ENCODE peak calls at places on chromosomes 6 and 20, in nine cellular contexts. One of them, this sample, is unnamed.
A peak's percentile ranks its signal among the peaks of the same experiment; 100 is the strongest.

GRCh38 chr20:5928831-5929715 is 21.3 kb downstream of the TRMT6 start:
- DNase-seq in sigmoid colon: no peak
- DNase-seq in NB4: no peak
- DNase-seq in heart left ventricle: no peak
- DNase-seq in heart right ventricle: no peak
- DNase-seq in GM10248: no peak
- DNase-seq in fibroblast of lung: no peak
- DNase-seq in thoracic aorta: no peak
- DNase-seq in left lung: no peak
- DNase-seq in this sample: no peak

GRCh38 chr6:6351626-6352025 is 31.2 kb upstream of the F13A1 start:
- DNase-seq in fibroblast of lung: no peak
- DNase-seq in sigmoid colon: no peak
- DNase-seq in GM10248: no peak
- DNase-seq in thoracic aorta: no peak
- DNase-seq in heart right ventricle: no peak
- DNase-seq in left lung: no peak
- DNase-seq in heart left ventricle: no peak
- DNase-seq in NB4: no peak
- DNase-seq in this sample: no peak

GRCh38 chr6:165584541-165584940 is 78.5 kb downstream of the PDE10A start:
- DNase-seq in NB4: no peak
- DNase-seq in heart right ventricle: no peak
- DNase-seq in heart left ventricle: no peak
- DNase-seq in thoracic aorta: no peak
- DNase-seq in GM10248: no peak
- DNase-seq in left lung: no peak
- DNase-seq in fibroblast of lung: no peak
- DNase-seq in sigmoid colon: no peak
- DNase-seq in this sample: no peak

GRCh38 chr6:123888779-123889513 is 85.3 kb downstream of the NKAIN2 start:
- DNase-seq in fibroblast of lung: no peak
- DNase-seq in thoracic aorta: no peak
- DNase-seq in GM10248: no peak
- DNase-seq in heart right ventricle: no peak
- DNase-seq in heart left ventricle: no peak
- DNase-seq in sigmoid colon: no peak
- DNase-seq in left lung: no peak
- DNase-seq in NB4: no peak
- DNase-seq in this sample: no peak

GRCh38 chr20:24813936-24814335 is 135.1 kb upstream of the CST7 start:
- DNase-seq in sigmoid colon: no peak
- DNase-seq in left lung: no peak
- DNase-seq in heart left ventricle: no peak
- DNase-seq in thoracic aorta: no peak
- DNase-seq in NB4: no peak
- DNase-seq in fibroblast of lung: no peak
- DNase-seq in GM10248: no peak
- DNase-seq in heart right ventricle: no peak
- DNase-seq in this sample: no peak

GRCh38 chr20:62272200-62272599 is 30.6 kb upstream of the ADRM1 start:
- DNase-seq in thoracic aorta: no peak
- DNase-seq in sigmoid colon: no peak
- DNase-seq in NB4: no peak
- DNase-seq in GM10248: no peak
- DNase-seq in left lung: no peak
- DNase-seq in heart left ventricle: no peak
- DNase-seq in fibroblast of lung: no peak
- DNase-seq in heart right ventricle: no peak
- DNase-seq in this sample: no peak

GRCh38 chr6:127013865-127014264 is 104.6 kb upstream of the RSPO3 start:
- DNase-seq in sigmoid colon: no peak
- DNase-seq in GM10248: no peak
- DNase-seq in heart left ventricle: no peak
- DNase-seq in fibroblast of lung: no peak
- DNase-seq in left lung: no peak
- DNase-seq in heart right ventricle: no peak
- DNase-seq in thoracic aorta: no peak
- DNase-seq in NB4: no peak
- DNase-seq in this sample: peak; percentile 38

GRCh38 chr6:131555992-131556391 is 17.0 kb upstream of the ARG1 start:
- DNase-seq in heart right ventricle: no peak
- DNase-seq in left lung: no peak
- DNase-seq in GM10248: no peak
- DNase-seq in NB4: no peak
- DNase-seq in thoracic aorta: no peak
- DNase-seq in heart left ventricle: no peak
- DNase-seq in fibroblast of lung: no peak
- DNase-seq in sigmoid colon: no peak
- DNase-seq in this sample: no peak

GRCh38 chr20:5626603-5627002 is 123.6 kb upstream of the SHLD1 start:
- DNase-seq in heart left ventricle: no peak
- DNase-seq in NB4: no peak
- DNase-seq in sigmoid colon: no peak
- DNase-seq in GM10248: no peak
- DNase-seq in fibroblast of lung: no peak
- DNase-seq in left lung: no peak
- DNase-seq in thoracic aorta: no peak
- DNase-seq in heart right ventricle: no peak
- DNase-seq in this sample: no peak

GRCh38 chr6:48199502-48199901 is 88.5 kb upstream of the PTCHD4 start:
- DNase-seq in heart left ventricle: no peak
- DNase-seq in thoracic aorta: no peak
- DNase-seq in GM10248: no peak
- DNase-seq in fibroblast of lung: no peak
- DNase-seq in left lung: no peak
- DNase-seq in heart right ventricle: no peak
- DNase-seq in NB4: no peak
- DNase-seq in sigmoid colon: no peak
- DNase-seq in this sample: no peak

GRCh38 chr6:26223677-26224546 is 136.7 kb downstream of the HFE start:
- DNase-seq in fibroblast of lung: peak; percentile 98
- DNase-seq in heart left ventricle: peak; percentile 71
- DNase-seq in NB4: peak; percentile 72
- DNase-seq in left lung: peak; percentile 66
- DNase-seq in GM10248: peak; percentile 58
- DNase-seq in sigmoid colon: peak; percentile 89
- DNase-seq in thoracic aorta: no peak
- DNase-seq in heart right ventricle: peak; percentile 72
- DNase-seq in this sample: peak; percentile 97

GRCh38 chr6:66838764-66839163 is 1131.7 kb upstream of the EYS start:
- DNase-seq in GM10248: no peak
- DNase-seq in fibroblast of lung: no peak
- DNase-seq in NB4: no peak
- DNase-seq in thoracic aorta: no peak
- DNase-seq in sigmoid colon: no peak
- DNase-seq in heart left ventricle: no peak
- DNase-seq in left lung: no peak
- DNase-seq in heart right ventricle: no peak
- DNase-seq in this sample: no peak

GRCh38 chr6:146546440-146546839 is 2.8 kb downstream of the RAB32 start:
- DNase-seq in GM10248: no peak
- DNase-seq in fibroblast of lung: peak; percentile 92
- DNase-seq in sigmoid colon: no peak
- DNase-seq in heart left ventricle: no peak
- DNase-seq in heart right ventricle: no peak
- DNase-seq in left lung: no peak
- DNase-seq in NB4: peak; percentile 38
- DNase-seq in thoracic aorta: no peak
- DNase-seq in this sample: peak; percentile 70

GRCh38 chr20:46348972-46349741 is 40.9 kb upstream of the CDH22 start:
- DNase-seq in heart left ventricle: peak; percentile 41
- DNase-seq in thoracic aorta: no peak
- DNase-seq in heart right ventricle: peak; percentile 49
- DNase-seq in fibroblast of lung: no peak
- DNase-seq in left lung: no peak
- DNase-seq in sigmoid colon: no peak
- DNase-seq in NB4: peak; percentile 69
- DNase-seq in GM10248: peak; percentile 75
- DNase-seq in this sample: no peak

GRCh38 chr6:131694832-131695426 is 6.3 kb downstream of the OR2A4 start:
- DNase-seq in GM10248: peak; percentile 62
- DNase-seq in fibroblast of lung: peak; percentile 58
- DNase-seq in NB4: peak; percentile 63
- DNase-seq in left lung: no peak
- DNase-seq in heart right ventricle: peak; percentile 54
- DNase-seq in heart left ventricle: peak; percentile 36
- DNase-seq in thoracic aorta: no peak
- DNase-seq in sigmoid colon: no peak
- DNase-seq in this sample: no peak

GRCh38 chr20:47204008-47204745 is 152.3 kb downstream of the ZMYND8 start:
- DNase-seq in thoracic aorta: no peak
- DNase-seq in GM10248: no peak
- DNase-seq in NB4: no peak
- DNase-seq in heart right ventricle: no peak
- DNase-seq in heart left ventricle: no peak
- DNase-seq in sigmoid colon: no peak
- DNase-seq in fibroblast of lung: peak; percentile 72
- DNase-seq in left lung: no peak
- DNase-seq in this sample: no peak

GRCh38 chr6:108850669-108851467 is 2.6 kb downstream of the ARMC2 start:
- DNase-seq in fibroblast of lung: no peak
- DNase-seq in thoracic aorta: no peak
- DNase-seq in heart right ventricle: peak; percentile 70
- DNase-seq in heart left ventricle: peak; percentile 76
- DNase-seq in NB4: no peak
- DNase-seq in sigmoid colon: no peak
- DNase-seq in GM10248: no peak
- DNase-seq in left lung: peak; percentile 68
- DNase-seq in this sample: no peak

GRCh38 chr6:10558575-10558974 is 37.4 kb downstream of the GCNT2 start:
- DNase-seq in GM10248: no peak
- DNase-seq in thoracic aorta: no peak
- DNase-seq in NB4: no peak
- DNase-seq in heart left ventricle: peak; percentile 43
- DNase-seq in sigmoid colon: peak; percentile 71
- DNase-seq in left lung: no peak
- DNase-seq in fibroblast of lung: no peak
- DNase-seq in heart right ventricle: peak; percentile 43
- DNase-seq in this sample: no peak

GRCh38 chr20:61733891-61734732 is 331.6 kb downstream of the TAF4 start:
- DNase-seq in heart left ventricle: no peak
- DNase-seq in GM10248: no peak
- DNase-seq in heart right ventricle: no peak
- DNase-seq in thoracic aorta: no peak
- DNase-seq in fibroblast of lung: no peak
- DNase-seq in sigmoid colon: no peak
- DNase-seq in NB4: no peak
- DNase-seq in left lung: no peak
- DNase-seq in this sample: no peak

GRCh38 chr20:51767867-51768758 is at the start of gene ATP9A:
- DNase-seq in fibroblast of lung: peak; percentile 48
- DNase-seq in heart right ventricle: peak; percentile 27
- DNase-seq in GM10248: no peak
- DNase-seq in thoracic aorta: no peak
- DNase-seq in left lung: no peak
- DNase-seq in NB4: no peak
- DNase-seq in sigmoid colon: peak; percentile 69
- DNase-seq in heart left ventricle: peak; percentile 34
- DNase-seq in this sample: no peak
- TF ChIP-seq CTCF in fibroblast of lung: no peak
- TF ChIP-seq CTCF in heart right ventricle: no peak
- TF ChIP-seq CTCF in GM10248: no peak
- TF ChIP-seq CTCF in thoracic aorta: peak; percentile 7
- TF ChIP-seq CTCF in left lung: no peak
- TF ChIP-seq CTCF in NB4: no peak
- TF ChIP-seq CTCF in sigmoid colon: no peak
- TF ChIP-seq CTCF in heart left ventricle: no peak
- TF ChIP-seq CTCF in this sample: no peak

GRCh38 chr6:138277835-138278234 is 59.5 kb upstream of the PBOV1 start:
- DNase-seq in fibroblast of lung: no peak
- DNase-seq in sigmoid colon: no peak
- DNase-seq in thoracic aorta: no peak
- DNase-seq in heart right ventricle: no peak
- DNase-seq in heart left ventricle: no peak
- DNase-seq in left lung: no peak
- DNase-seq in GM10248: no peak
- DNase-seq in NB4: no peak
- DNase-seq in this sample: no peak
- TF ChIP-seq CTCF in fibroblast of lung: no peak
- TF ChIP-seq CTCF in sigmoid colon: no peak
- TF ChIP-seq CTCF in thoracic aorta: no peak
- TF ChIP-seq CTCF in heart right ventricle: no peak
- TF ChIP-seq CTCF in heart left ventricle: no peak
- TF ChIP-seq CTCF in left lung: no peak
- TF ChIP-seq CTCF in GM10248: no peak
- TF ChIP-seq CTCF in NB4: no peak
- TF ChIP-seq CTCF in this sample: no peak

DNA sequence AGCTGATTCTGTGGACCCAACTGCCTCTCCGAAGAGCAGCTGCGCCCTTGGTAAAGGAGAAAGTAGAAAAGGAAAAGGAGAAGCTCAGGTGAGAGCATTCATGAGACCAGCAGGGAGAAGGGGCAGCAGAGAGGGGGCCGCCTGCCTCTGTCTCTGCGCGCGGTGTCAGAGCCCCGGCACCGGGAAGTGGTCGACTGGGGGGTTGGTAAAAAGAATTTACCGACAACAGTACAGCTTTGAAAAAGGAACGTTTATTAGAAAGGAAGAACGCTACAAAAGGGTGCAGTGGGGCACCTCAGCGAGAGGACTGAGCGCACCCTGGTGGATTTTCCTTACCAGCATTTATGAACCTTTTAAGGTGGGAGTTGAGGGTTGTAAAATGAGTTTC is 61.9 kb downstream of the GPR6 start:
- DNase-seq in fibroblast of lung: peak; percentile 12
- DNase-seq in thoracic aorta: no peak
- DNase-seq in GM10248: peak; percentile 51
- DNase-seq in sigmoid colon: no peak
- DNase-seq in NB4: peak; percentile 68
- DNase-seq in left lung: no peak
- DNase-seq in heart left ventricle: no peak
- DNase-seq in heart right ventricle: no peak
- DNase-seq in this sample: peak; percentile 13
- TF ChIP-seq CTCF in fibroblast of lung: peak; percentile 48
- TF ChIP-seq CTCF in thoracic aorta: no peak
- TF ChIP-seq CTCF in GM10248: peak; percentile 53
- TF ChIP-seq CTCF in sigmoid colon: no peak
- TF ChIP-seq CTCF in NB4: peak; percentile 63
- TF ChIP-seq CTCF in left lung: no peak
- TF ChIP-seq CTCF in heart left ventricle: no peak
- TF ChIP-seq CTCF in heart right ventricle: no peak
- TF ChIP-seq CTCF in this sample: peak; percentile 73

GRCh38 chr6:125154184-125155135 is 887 bp downstream of the TPD52L1 start:
- DNase-seq in fibroblast of lung: peak; percentile 48
- DNase-seq in NB4: no peak
- DNase-seq in heart right ventricle: no peak
- DNase-seq in thoracic aorta: no peak
- DNase-seq in sigmoid colon: peak; percentile 68
- DNase-seq in left lung: peak; percentile 38
- DNase-seq in heart left ventricle: peak; percentile 14
- DNase-seq in GM10248: peak; percentile 19
- DNase-seq in this sample: peak; percentile 42
- TF ChIP-seq CTCF in fibroblast of lung: peak; percentile 5
- TF ChIP-seq CTCF in NB4: no peak
- TF ChIP-seq CTCF in heart right ventricle: no peak
- TF ChIP-seq CTCF in thoracic aorta: peak; percentile 34
- TF ChIP-seq CTCF in sigmoid colon: no peak
- TF ChIP-seq CTCF in left lung: no peak
- TF ChIP-seq CTCF in heart left ventricle: no peak
- TF ChIP-seq CTCF in GM10248: no peak
- TF ChIP-seq CTCF in this sample: peak; percentile 53

GRCh38 chr6:76697585-76697984 is 625.1 kb upstream of the IMPG1 start:
- DNase-seq in GM10248: no peak
- DNase-seq in thoracic aorta: no peak
- DNase-seq in sigmoid colon: no peak
- DNase-seq in NB4: peak; percentile 12
- DNase-seq in heart right ventricle: no peak
- DNase-seq in heart left ventricle: no peak
- DNase-seq in left lung: no peak
- DNase-seq in fibroblast of lung: peak; percentile 5
- DNase-seq in this sample: no peak
- TF ChIP-seq CTCF in GM10248: no peak
- TF ChIP-seq CTCF in thoracic aorta: no peak
- TF ChIP-seq CTCF in sigmoid colon: no peak
- TF ChIP-seq CTCF in NB4: no peak
- TF ChIP-seq CTCF in heart right ventricle: no peak
- TF ChIP-seq CTCF in heart left ventricle: no peak
- TF ChIP-seq CTCF in left lung: no peak
- TF ChIP-seq CTCF in fibroblast of lung: peak; percentile 4
- TF ChIP-seq CTCF in this sample: peak; percentile 41